ENCODE peak calls at places on chromosomes 2 and 18, in nine cellular contexts. One of them, this sample, is unnamed.

GRCh38 chr2:145402706-145403277 is 882.9 kb upstream of the ZEB2 start:
- DNase-seq in CD8-positive, alpha-beta T cell: no peak
- DNase-seq in heart right ventricle: no peak
- DNase-seq in IMR-90: peak; percentile 8
- DNase-seq in RWPE1: no peak
- DNase-seq in fibroblast of lung: peak; percentile 36
- DNase-seq in mesenchymal stem cell: no peak
- DNase-seq in upper lobe of right lung: no peak
- DNase-seq in sigmoid colon: no peak
- DNase-seq in this sample: no peak

GRCh38 chr18:32049393-32050161 is 31.0 kb downstream of the RNF125 start:
- DNase-seq in CD8-positive, alpha-beta T cell: peak; percentile 34
- DNase-seq in heart right ventricle: peak; percentile 42
- DNase-seq in IMR-90: no peak
- DNase-seq in RWPE1: no peak
- DNase-seq in fibroblast of lung: peak; percentile 55
- DNase-seq in mesenchymal stem cell: no peak
- DNase-seq in upper lobe of right lung: peak; percentile 73
- DNase-seq in sigmoid colon: no peak
- DNase-seq in this sample: no peak

GRCh38 chr2:241933175-241933911 is 63.8 kb downstream of the RTP5 start:
- DNase-seq in CD8-positive, alpha-beta T cell: no peak
- DNase-seq in heart right ventricle: no peak
- DNase-seq in IMR-90: no peak
- DNase-seq in RWPE1: no peak
- DNase-seq in fibroblast of lung: peak; percentile 27
- DNase-seq in mesenchymal stem cell: peak; percentile 59
- DNase-seq in upper lobe of right lung: peak; percentile 51
- DNase-seq in sigmoid colon: no peak
- DNase-seq in this sample: no peak

GRCh38 chr2:23745726-23746105 is 181.2 kb downstream of the ATAD2B start:
- DNase-seq in CD8-positive, alpha-beta T cell: no peak
- DNase-seq in heart right ventricle: no peak
- DNase-seq in IMR-90: peak; percentile 49
- DNase-seq in RWPE1: no peak
- DNase-seq in fibroblast of lung: peak; percentile 19
- DNase-seq in mesenchymal stem cell: peak; percentile 44
- DNase-seq in upper lobe of right lung: no peak
- DNase-seq in sigmoid colon: peak; percentile 72
- DNase-seq in this sample: no peak

GRCh38 chr2:75729861-75730260 is 19.1 kb upstream of the GCFC2 start:
- DNase-seq in CD8-positive, alpha-beta T cell: no peak
- DNase-seq in heart right ventricle: no peak
- DNase-seq in IMR-90: no peak
- DNase-seq in RWPE1: no peak
- DNase-seq in fibroblast of lung: no peak
- DNase-seq in mesenchymal stem cell: peak; percentile 4
- DNase-seq in upper lobe of right lung: no peak
- DNase-seq in sigmoid colon: no peak
- DNase-seq in this sample: no peak

GRCh38 chr2:127901339-127902072 is 15.8 kb upstream of the AMMECR1L start:
- DNase-seq in CD8-positive, alpha-beta T cell: no peak
- DNase-seq in heart right ventricle: peak; percentile 61
- DNase-seq in IMR-90: peak; percentile 30
- DNase-seq in RWPE1: no peak
- DNase-seq in fibroblast of lung: no peak
- DNase-seq in mesenchymal stem cell: no peak
- DNase-seq in upper lobe of right lung: no peak
- DNase-seq in sigmoid colon: peak; percentile 92
- DNase-seq in this sample: no peak

GRCh38 chr18:12686100-12686499 is 16.4 kb downstream of the CEP76 start:
- DNase-seq in CD8-positive, alpha-beta T cell: no peak
- DNase-seq in heart right ventricle: no peak
- DNase-seq in IMR-90: peak; percentile 30
- DNase-seq in RWPE1: no peak
- DNase-seq in fibroblast of lung: peak; percentile 29
- DNase-seq in mesenchymal stem cell: peak; percentile 36
- DNase-seq in upper lobe of right lung: no peak
- DNase-seq in sigmoid colon: no peak
- DNase-seq in this sample: no peak

GRCh38 chr18:75660932-75661331 is 233.4 kb upstream of the SMIM21 start:
- DNase-seq in CD8-positive, alpha-beta T cell: no peak
- DNase-seq in heart right ventricle: no peak
- DNase-seq in IMR-90: no peak
- DNase-seq in RWPE1: no peak
- DNase-seq in fibroblast of lung: no peak
- DNase-seq in mesenchymal stem cell: no peak
- DNase-seq in upper lobe of right lung: no peak
- DNase-seq in sigmoid colon: no peak
- DNase-seq in this sample: no peak

GRCh38 chr2:124804014-124804940 is 779.2 kb downstream of the CNTNAP5 start:
- DNase-seq in CD8-positive, alpha-beta T cell: no peak
- DNase-seq in heart right ventricle: no peak
- DNase-seq in IMR-90: peak; percentile 25
- DNase-seq in RWPE1: peak; percentile 46
- DNase-seq in fibroblast of lung: peak; percentile 4
- DNase-seq in mesenchymal stem cell: peak; percentile 63
- DNase-seq in upper lobe of right lung: no peak
- DNase-seq in sigmoid colon: no peak
- DNase-seq in this sample: no peak

GRCh38 chr2:238124488-238125126 is 13.9 kb upstream of the KLHL30 start:
- DNase-seq in CD8-positive, alpha-beta T cell: no peak
- DNase-seq in heart right ventricle: no peak
- DNase-seq in IMR-90: no peak
- DNase-seq in RWPE1: no peak
- DNase-seq in fibroblast of lung: no peak
- DNase-seq in mesenchymal stem cell: no peak
- DNase-seq in upper lobe of right lung: no peak
- DNase-seq in sigmoid colon: no peak
- DNase-seq in this sample: no peak

GRCh38 chr2:34447097-34447496 is 848.0 kb upstream of the FAM98A start:
- DNase-seq in CD8-positive, alpha-beta T cell: no peak
- DNase-seq in heart right ventricle: no peak
- DNase-seq in IMR-90: no peak
- DNase-seq in RWPE1: no peak
- DNase-seq in fibroblast of lung: no peak
- DNase-seq in mesenchymal stem cell: no peak
- DNase-seq in upper lobe of right lung: no peak
- DNase-seq in sigmoid colon: no peak
- DNase-seq in this sample: no peak

GRCh38 chr2:86283461-86284030 is 53.9 kb downstream of the REEP1 start:
- DNase-seq in CD8-positive, alpha-beta T cell: no peak
- DNase-seq in heart right ventricle: no peak
- DNase-seq in IMR-90: no peak
- DNase-seq in RWPE1: no peak
- DNase-seq in fibroblast of lung: peak; percentile 19
- DNase-seq in mesenchymal stem cell: no peak
- DNase-seq in upper lobe of right lung: peak; percentile 37
- DNase-seq in sigmoid colon: no peak
- DNase-seq in this sample: no peak

DNA sequence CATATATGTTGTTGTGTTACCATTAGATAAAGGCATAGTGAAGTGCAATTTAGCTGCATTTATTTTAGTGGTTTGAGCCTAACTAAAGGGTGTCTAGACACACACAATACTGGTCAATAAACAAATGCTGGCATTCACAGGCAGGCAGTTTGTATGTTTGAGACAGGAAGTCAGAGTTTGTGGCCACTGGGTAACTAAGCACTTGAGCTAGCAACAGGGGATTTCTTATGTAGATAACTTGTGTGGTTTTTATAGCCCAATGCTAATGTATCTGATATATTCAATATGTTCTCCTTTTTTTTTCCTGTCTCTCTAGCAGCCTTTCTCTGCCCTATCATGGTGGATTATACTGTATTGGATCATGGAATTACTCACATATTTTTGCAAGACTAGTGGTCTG is 38.1 kb downstream of the LRRTM4 start:
- DNase-seq in CD8-positive, alpha-beta T cell: no peak
- DNase-seq in heart right ventricle: no peak
- DNase-seq in IMR-90: no peak
- DNase-seq in RWPE1: no peak
- DNase-seq in fibroblast of lung: peak; percentile 1
- DNase-seq in mesenchymal stem cell: peak; percentile 83
- DNase-seq in upper lobe of right lung: no peak
- DNase-seq in sigmoid colon: no peak
- DNase-seq in this sample: no peak
- H3K27ac ChIP-seq in CD8-positive, alpha-beta T cell: no peak overlapping the region
- H3K27ac ChIP-seq in heart right ventricle: no peak overlapping the region
- H3K27ac ChIP-seq in IMR-90: no peak overlapping the region
- H3K27ac ChIP-seq in RWPE1: no peak overlapping the region
- H3K27ac ChIP-seq in fibroblast of lung: no peak overlapping the region
- H3K27ac ChIP-seq in mesenchymal stem cell: no peak overlapping the region
- H3K27ac ChIP-seq in upper lobe of right lung: no peak overlapping the region
- H3K27ac ChIP-seq in sigmoid colon: no peak overlapping the region
- H3K27ac ChIP-seq in this sample: no peak overlapping the region

GRCh38 chr2:197613509-197613987 is 61.8 kb downstream of the RFTN2 start:
- DNase-seq in CD8-positive, alpha-beta T cell: no peak
- DNase-seq in heart right ventricle: no peak
- DNase-seq in IMR-90: peak; percentile 13
- DNase-seq in RWPE1: no peak
- DNase-seq in fibroblast of lung: no peak
- DNase-seq in mesenchymal stem cell: peak; percentile 59
- DNase-seq in upper lobe of right lung: no peak
- DNase-seq in sigmoid colon: no peak
- DNase-seq in this sample: no peak

GRCh38 chr2:197614532-197614931 is 60.9 kb downstream of the RFTN2 start:
- DNase-seq in CD8-positive, alpha-beta T cell: no peak
- DNase-seq in heart right ventricle: no peak
- DNase-seq in IMR-90: no peak
- DNase-seq in RWPE1: no peak
- DNase-seq in fibroblast of lung: no peak
- DNase-seq in mesenchymal stem cell: no peak
- DNase-seq in upper lobe of right lung: no peak
- DNase-seq in sigmoid colon: no peak
- DNase-seq in this sample: no peak

GRCh38 chr2:197620113-197620512 is 55.3 kb downstream of the RFTN2 start:
- DNase-seq in CD8-positive, alpha-beta T cell: no peak
- DNase-seq in heart right ventricle: no peak
- DNase-seq in IMR-90: no peak
- DNase-seq in RWPE1: no peak
- DNase-seq in fibroblast of lung: no peak
- DNase-seq in mesenchymal stem cell: no peak
- DNase-seq in upper lobe of right lung: no peak
- DNase-seq in sigmoid colon: no peak
- DNase-seq in this sample: no peak

DNA sequence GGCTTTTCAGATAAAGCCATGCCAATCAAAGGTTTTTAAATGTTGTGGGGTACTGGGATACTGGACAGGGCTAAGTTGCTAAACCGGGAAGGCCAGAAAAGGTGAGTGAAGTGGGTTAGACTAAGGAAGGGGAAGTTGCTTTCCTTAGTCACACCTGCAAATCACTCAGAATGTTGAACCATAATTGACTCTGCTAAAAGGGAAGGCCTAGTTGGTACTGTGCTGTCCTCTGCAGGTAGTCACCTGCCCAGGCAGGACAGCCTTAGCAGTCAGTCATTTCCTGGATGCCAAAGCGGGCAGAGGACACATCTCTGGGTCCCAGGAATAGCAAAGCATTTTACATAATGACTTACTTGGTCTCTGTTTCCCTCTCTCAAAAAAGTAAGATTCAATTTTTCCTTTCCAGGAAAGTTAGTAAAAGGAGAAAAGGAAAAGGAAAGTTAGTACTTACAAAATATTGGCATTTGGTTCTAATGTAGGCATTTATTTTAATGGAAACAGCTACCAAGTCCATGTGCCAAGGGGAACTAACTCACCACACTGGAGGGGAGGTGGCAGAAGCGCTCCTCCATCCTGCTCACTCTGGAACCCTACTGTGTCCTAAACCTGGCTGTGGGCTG is 60.2 kb downstream of the RFTN2 start:
- DNase-seq in CD8-positive, alpha-beta T cell: no peak
- DNase-seq in heart right ventricle: no peak
- DNase-seq in IMR-90: no peak
- DNase-seq in RWPE1: peak; percentile 71
- DNase-seq in fibroblast of lung: no peak
- DNase-seq in mesenchymal stem cell: no peak
- DNase-seq in upper lobe of right lung: no peak
- DNase-seq in sigmoid colon: no peak
- DNase-seq in this sample: no peak
- H3K27ac ChIP-seq in CD8-positive, alpha-beta T cell: no peak overlapping the region
- H3K27ac ChIP-seq in heart right ventricle: no peak overlapping the region
- H3K27ac ChIP-seq in IMR-90: no peak overlapping the region
- H3K27ac ChIP-seq in RWPE1: no peak overlapping the region
- H3K27ac ChIP-seq in fibroblast of lung: no peak overlapping the region
- H3K27ac ChIP-seq in mesenchymal stem cell: no peak overlapping the region
- H3K27ac ChIP-seq in upper lobe of right lung: no peak overlapping the region
- H3K27ac ChIP-seq in sigmoid colon: no peak overlapping the region
- H3K27ac ChIP-seq in this sample: no peak overlapping the region

GRCh38 chr2:95301876-95302641 is 4.9 kb downstream of the KCNIP3 start:
- DNase-seq in CD8-positive, alpha-beta T cell: no peak
- DNase-seq in heart right ventricle: no peak
- DNase-seq in IMR-90: no peak
- DNase-seq in RWPE1: no peak
- DNase-seq in fibroblast of lung: no peak
- DNase-seq in mesenchymal stem cell: no peak
- DNase-seq in upper lobe of right lung: no peak
- DNase-seq in sigmoid colon: no peak
- DNase-seq in this sample: no peak

GRCh38 chr2:95300391-95300938 is 3.3 kb downstream of the KCNIP3 start:
- DNase-seq in CD8-positive, alpha-beta T cell: no peak
- DNase-seq in heart right ventricle: no peak
- DNase-seq in IMR-90: no peak
- DNase-seq in RWPE1: no peak
- DNase-seq in fibroblast of lung: no peak
- DNase-seq in mesenchymal stem cell: no peak
- DNase-seq in upper lobe of right lung: no peak
- DNase-seq in sigmoid colon: no peak
- DNase-seq in this sample: no peak

GRCh38 chr2:95305341-95306058 is 8.4 kb downstream of the KCNIP3 start:
- DNase-seq in CD8-positive, alpha-beta T cell: no peak
- DNase-seq in heart right ventricle: no peak
- DNase-seq in IMR-90: no peak
- DNase-seq in RWPE1: no peak
- DNase-seq in fibroblast of lung: peak; percentile 56
- DNase-seq in mesenchymal stem cell: no peak
- DNase-seq in upper lobe of right lung: no peak
- DNase-seq in sigmoid colon: no peak
- DNase-seq in this sample: no peak

GRCh38 chr2:95301186-95301585 is 4.0 kb downstream of the KCNIP3 start:
- DNase-seq in CD8-positive, alpha-beta T cell: no peak
- DNase-seq in heart right ventricle: no peak
- DNase-seq in IMR-90: no peak
- DNase-seq in RWPE1: no peak
- DNase-seq in fibroblast of lung: no peak
- DNase-seq in mesenchymal stem cell: no peak
- DNase-seq in upper lobe of right lung: no peak
- DNase-seq in sigmoid colon: no peak
- DNase-seq in this sample: no peak

GRCh38 chr2:95303191-95303914 is 6.2 kb downstream of the KCNIP3 start:
- DNase-seq in CD8-positive, alpha-beta T cell: no peak
- DNase-seq in heart right ventricle: no peak
- DNase-seq in IMR-90: no peak
- DNase-seq in RWPE1: no peak
- DNase-seq in fibroblast of lung: no peak
- DNase-seq in mesenchymal stem cell: no peak
- DNase-seq in upper lobe of right lung: no peak
- DNase-seq in sigmoid colon: no peak
- DNase-seq in this sample: no peak
- H3K27ac ChIP-seq in CD8-positive, alpha-beta T cell: no peak overlapping the region
- H3K27ac ChIP-seq in heart right ventricle: no peak overlapping the region
- H3K27ac ChIP-seq in IMR-90: no peak overlapping the region
- H3K27ac ChIP-seq in RWPE1: no peak overlapping the region
- H3K27ac ChIP-seq in fibroblast of lung: no peak overlapping the region
- H3K27ac ChIP-seq in mesenchymal stem cell: no peak overlapping the region
- H3K27ac ChIP-seq in upper lobe of right lung: no peak overlapping the region
- H3K27ac ChIP-seq in sigmoid colon: no peak overlapping the region
- H3K27ac ChIP-seq in this sample: no peak overlapping the region

GRCh38 chr2:13018490-13018889 is 301.8 kb downstream of the TRIB2 start:
- DNase-seq in CD8-positive, alpha-beta T cell: no peak
- DNase-seq in heart right ventricle: no peak
- DNase-seq in IMR-90: no peak
- DNase-seq in RWPE1: no peak
- DNase-seq in fibroblast of lung: no peak
- DNase-seq in mesenchymal stem cell: no peak
- DNase-seq in upper lobe of right lung: no peak
- DNase-seq in sigmoid colon: no peak
- DNase-seq in this sample: no peak
- H3K27ac ChIP-seq in CD8-positive, alpha-beta T cell: no peak overlapping the region
- H3K27ac ChIP-seq in heart right ventricle: no peak overlapping the region
- H3K27ac ChIP-seq in IMR-90: no peak overlapping the region
- H3K27ac ChIP-seq in RWPE1: no peak overlapping the region
- H3K27ac ChIP-seq in fibroblast of lung: no peak overlapping the region
- H3K27ac ChIP-seq in mesenchymal stem cell: no peak overlapping the region
- H3K27ac ChIP-seq in upper lobe of right lung: no peak overlapping the region
- H3K27ac ChIP-seq in sigmoid colon: no peak overlapping the region
- H3K27ac ChIP-seq in this sample: no peak overlapping the region